ENCODE peak calls at places on chromosomes 12 and 14, in nine cellular contexts. R, W, E, I, Z, B, G, K and Q are unnamed samples.

GRCh38 chr12:50224026-50224692 is 57.0 kb upstream of the CERS5 start:
- DNase-seq in R (no peak), W (no peak), E (peak), I (peak), Z (no peak), B (no peak), G (peak), K (peak), Q (peak)

GRCh38 chr12:30989754-30990153 is 63.2 kb downstream of the TSPAN11 start:
- DNase-seq in R (no peak), W (no peak), E (peak), I (no peak), Z (no peak), B (no peak), G (peak), K (no peak), Q (peak)

GRCh38 chr12:126228936-126229335 is 1163.7 kb downstream of the AACS start:
- DNase-seq in R (no peak), W (no peak), E (no peak), I (no peak), Z (no peak), B (no peak), G (no peak), K (no peak), Q (no peak)

GRCh38 chr12:90211017-90211416 is 502.4 kb upstream of the ATP2B1 start:
- DNase-seq in R (no peak), W (no peak), E (no peak), I (peak), Z (peak), B (no peak), G (peak), K (no peak), Q (no peak)

GRCh38 chr12:62910549-62911169 is 24.3 kb downstream of the PPM1H start:
- DNase-seq in R (no peak), W (no peak), E (no peak), I (no peak), Z (no peak), B (no peak), G (peak), K (no peak), Q (no peak)

GRCh38 chr14:64741961-64742360 is 37.7 kb downstream of the PLEKHG3 start:
- DNase-seq in R (no peak), W (no peak), E (no peak), I (no peak), Z (no peak), B (no peak), G (no peak), K (no peak), Q (no peak)

GRCh38 chr12:2276288-2276842 is 223.6 kb downstream of the CACNA1C start:
- DNase-seq in R (no peak), W (no peak), E (no peak), I (peak), Z (no peak), B (no peak), G (no peak), K (no peak), Q (no peak)

GRCh38 chr14:105141486-105142281 is 26.9 kb downstream of the JAG2 start:
- DNase-seq in R (no peak), W (no peak), E (no peak), I (no peak), Z (no peak), B (no peak), G (no peak), K (no peak), Q (no peak)

GRCh38 chr12:29552324-29552927 is 54.9 kb upstream of the OVCH1 start:
- DNase-seq in R (peak), W (peak), E (peak), I (peak), Z (peak), B (peak), G (peak), K (peak), Q (peak)

GRCh38 chr12:106871477-106871876 is 84.2 kb upstream of the TMEM263 start:
- DNase-seq in R (no peak), W (no peak), E (no peak), I (peak), Z (peak), B (no peak), G (no peak), K (no peak), Q (no peak)

GRCh38 chr12:64390275-64390851 is at the start of gene C12orf56:
- DNase-seq in R (peak), W (no peak), E (peak), I (peak), Z (peak), B (no peak), G (peak), K (no peak), Q (peak)

GRCh38 chr14:57991353-57991752 is 125.5 kb upstream of the SLC35F4 start:
- DNase-seq in R (no peak), W (no peak), E (no peak), I (no peak), Z (no peak), B (no peak), G (no peak), K (no peak), Q (no peak)

GRCh38 chr14:100054553-100055075 is 10.6 kb upstream of the EVL start:
- DNase-seq in R (no peak), W (no peak), E (no peak), I (no peak), Z (no peak), B (no peak), G (no peak), K (no peak), Q (no peak)

GRCh38 chr14:22871200-22871961 is at the start of gene LRP10:
- DNase-seq in R (peak), W (peak), E (peak), I (peak), Z (peak), B (peak), G (peak), K (peak), Q (peak)

GRCh38 chr14:57326253-57326652 is 57.5 kb downstream of the AP5M1 start:
- DNase-seq in R (no peak), W (no peak), E (no peak), I (no peak), Z (no peak), B (no peak), G (no peak), K (no peak), Q (no peak)

GRCh38 chr12:31325524-31325875 is 450 bp downstream of the SINHCAF start:
- DNase-seq in R (no peak), W (no peak), E (no peak), I (no peak), Z (no peak), B (no peak), G (no peak), K (peak), Q (peak)

GRCh38 chr14:95690815-95691214 is 4.6 kb downstream of the TCL1B start:
- DNase-seq in R (no peak), W (no peak), E (no peak), I (no peak), Z (no peak), B (no peak), G (no peak), K (no peak), Q (no peak)

GRCh38 chr14:95695051-95695450 is 8.8 kb downstream of the TCL1B start:
- DNase-seq in R (no peak), W (no peak), E (no peak), I (no peak), Z (no peak), B (no peak), G (no peak), K (no peak), Q (no peak)

GRCh38 chr14:95689441-95689840 is 3.2 kb downstream of the TCL1B start:
- DNase-seq in R (no peak), W (no peak), E (no peak), I (no peak), Z (no peak), B (no peak), G (no peak), K (no peak), Q (no peak)

GRCh38 chr14:95692109-95692508 is 5.9 kb downstream of the TCL1B start:
- DNase-seq in R (no peak), W (no peak), E (no peak), I (no peak), Z (no peak), B (no peak), G (no peak), K (no peak), Q (no peak)

DNA sequence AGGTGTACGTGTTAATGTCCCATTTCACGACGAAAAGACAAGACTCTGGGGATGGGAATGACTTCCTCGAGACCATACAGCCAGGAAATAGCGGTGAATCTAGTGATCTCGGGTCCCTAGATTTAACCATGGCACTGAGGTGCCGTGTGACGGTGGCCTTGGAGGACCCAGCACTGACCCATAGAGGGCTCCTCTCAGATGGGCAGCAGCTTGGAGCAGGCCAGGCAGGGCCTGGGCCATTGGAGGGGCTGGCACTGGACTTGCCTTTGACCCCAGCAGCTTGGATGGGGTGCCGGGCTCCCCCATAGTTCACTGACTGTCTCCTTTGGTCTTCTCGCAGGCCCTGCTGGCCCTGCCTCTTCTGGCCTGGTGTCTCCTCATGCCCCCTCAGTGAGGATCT is 5.4 kb downstream of the TCL1B start:
- DNase-seq in R (no peak), W (no peak), E (no peak), I (no peak), Z (no peak), B (no peak), G (no peak), K (no peak), Q (no peak)
- TF ChIP-seq CTCF in R (no peak), W (no peak), E (no peak), I (no peak), Z (no peak), B (no peak), G (no peak), K (no peak), Q (no peak)

DNA sequence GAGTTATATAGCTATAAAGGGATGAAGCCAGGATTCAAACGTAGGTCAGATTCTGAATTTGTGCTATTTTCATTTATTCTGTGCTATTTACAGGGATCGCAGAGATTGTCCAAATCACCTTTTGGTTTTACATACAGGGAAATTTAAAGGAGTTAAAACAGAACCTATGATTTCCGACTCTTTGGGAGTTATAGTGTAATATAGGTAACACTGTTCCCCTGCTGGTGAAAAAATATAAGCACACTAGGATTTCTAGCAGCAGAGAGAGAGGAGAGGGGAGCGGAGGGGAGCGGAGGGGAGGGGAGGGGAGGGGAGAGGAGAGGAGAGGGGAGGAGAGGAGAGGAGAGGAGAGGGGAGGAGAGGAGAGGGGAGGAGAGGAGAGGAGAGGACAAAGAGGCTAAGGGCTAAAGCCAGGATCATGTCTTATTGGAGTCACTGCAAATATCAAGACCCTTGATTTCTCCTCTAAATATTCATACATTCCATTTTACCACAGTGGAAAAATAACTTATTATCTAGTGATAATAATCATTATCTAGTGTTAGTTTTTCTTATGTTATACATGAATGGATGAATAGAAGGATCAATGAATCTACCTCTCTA is 46.2 kb upstream of the KCNH5 start:
- DNase-seq in R (no peak), W (no peak), E (no peak), I (no peak), Z (no peak), B (no peak), G (no peak), K (no peak), Q (no peak)
- TF ChIP-seq CTCF in R (peak), W (no peak), E (no peak), I (no peak), Z (no peak), B (no peak), G (no peak), K (no peak), Q (no peak)

DNA sequence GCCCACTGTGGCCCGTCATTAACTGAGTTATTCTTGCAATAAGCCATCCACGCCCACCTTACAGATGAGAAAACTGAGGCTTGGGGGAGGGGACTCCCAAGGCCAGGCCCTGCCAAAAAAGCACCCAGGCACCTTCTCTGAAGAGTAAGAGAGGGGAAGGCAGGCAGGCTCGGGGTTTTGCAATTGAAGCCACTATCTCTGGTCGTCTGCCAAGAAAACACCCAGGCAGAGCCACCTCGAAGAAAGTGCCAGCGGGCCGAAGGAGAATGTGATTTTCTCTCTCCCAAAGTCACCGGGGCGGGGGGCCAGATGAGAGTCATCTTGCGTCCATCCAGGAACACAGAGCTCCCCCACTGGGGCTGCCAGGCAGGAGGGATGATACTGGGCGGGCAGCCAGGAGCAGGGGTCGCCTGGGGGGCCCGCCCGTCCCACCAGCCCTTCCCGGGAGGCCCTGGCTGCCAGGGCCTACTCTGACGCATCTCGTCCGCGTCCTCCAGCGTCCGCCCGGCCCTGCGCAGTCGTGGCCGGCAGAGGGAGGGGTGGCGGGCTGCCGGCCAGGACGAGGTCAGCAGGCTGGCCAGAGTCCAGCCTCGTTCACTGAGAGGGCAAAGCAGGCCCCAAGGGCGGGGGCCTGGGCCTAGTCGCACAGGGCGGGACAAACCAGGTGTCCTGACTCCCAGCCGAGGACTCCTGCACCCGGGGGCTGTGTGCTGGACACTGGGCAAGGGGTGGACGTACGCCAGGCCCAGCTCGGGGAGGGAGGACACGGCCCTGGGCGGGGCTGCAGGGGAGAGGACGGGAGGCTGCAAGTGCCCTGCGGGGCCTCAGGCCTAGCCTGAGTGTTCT is 74.4 kb downstream of the RFLNA start:
- DNase-seq in R (no peak), W (no peak), E (peak), I (peak), Z (peak), B (peak), G (peak), K (peak), Q (peak)
- TF ChIP-seq CTCF in R (no peak), W (no peak), E (peak), I (no peak), Z (peak), B (peak), G (no peak), K (peak), Q (peak)

GRCh38 chr14:47790477-47790876 is 115.1 kb upstream of the MDGA2 start:
- DNase-seq in R (no peak), W (no peak), E (no peak), I (no peak), Z (no peak), B (no peak), G (no peak), K (no peak), Q (no peak)
- TF ChIP-seq CTCF in R (no peak), W (no peak), E (no peak), I (no peak), Z (no peak), B (no peak), G (no peak), K (no peak), Q (no peak)